ENCODE peak calls at places on chromosomes 13 and 19, in ten cellular contexts. A is caudate nucleus, K is A172, M is RPMI7951, V is upper lobe of left lung, N is memory B cell, Z is iPS-NIHi11, F is NCI-H1417, R is H4, Y is smooth muscle cell of the brain vasculature. E is an unnamed sample.

GRCh38 chr19:46766569-46767317 is 20.5 kb upstream of the STRN4 start:
- DNase-seq in N (no peak), M (peak; percentile 48), A (no peak), Y (no peak), F (peak; percentile 35), R (peak; percentile 51), V (peak; percentile 66), K (no peak), Z (peak; percentile 85), E (no peak)

GRCh38 chr19:33691736-33692135 is 70.0 kb downstream of the CHST8 start:
- DNase-seq in M (no peak), N (no peak), V (no peak), K (no peak), A (no peak), F (no peak), Z (no peak), R (no peak), Y (no peak), E (no peak)

GRCh38 chr13:102236830-102237621 is 164.8 kb downstream of the FGF14 start:
- DNase-seq in V (no peak), N (no peak), Y (no peak), M (no peak), A (no peak), Z (no peak), F (no peak), K (no peak), R (no peak), E (no peak)

GRCh38 chr19:55147408-55148251 is 1.4 kb downstream of the TNNT1 start:
- DNase-seq in R (no peak), V (no peak), Y (no peak), A (no peak), M (no peak), F (peak; percentile 27), K (no peak), N (no peak), Z (no peak), E (no peak)

GRCh38 chr13:31908696-31909386 is 122.7 kb upstream of the FRY start:
- DNase-seq in Y (no peak), Z (no peak), M (no peak), F (peak; percentile 44), K (no peak), V (no peak), A (no peak), R (no peak), N (no peak), E (no peak)

GRCh38 chr19:2171349-2172145 is 7.8 kb downstream of the DOT1L start:
- DNase-seq in A (no peak), Z (peak; percentile 52), N (peak; percentile 82), V (peak; percentile 36), K (no peak), M (peak; percentile 45), Y (no peak), F (peak; percentile 43), R (no peak), E (no peak)

GRCh38 chr13:102020611-102021216 is 381.1 kb downstream of the FGF14 start:
- DNase-seq in M (peak; percentile 30), F (no peak), R (peak; percentile 21), Z (no peak), A (no peak), Y (no peak), V (no peak), K (peak; percentile 89), N (no peak), E (no peak)

GRCh38 chr19:18051887-18052286 is 34.8 kb downstream of the IL12RB1 start:
- DNase-seq in Z (peak; percentile 38), R (no peak), V (peak; percentile 28), M (no peak), N (no peak), F (no peak), Y (no peak), K (no peak), A (no peak), E (no peak)

GRCh38 chr19:50352242-50352641 is 13.2 kb downstream of the NAPSA start:
- DNase-seq in Z (no peak), K (no peak), M (no peak), V (no peak), F (no peak), N (no peak), Y (no peak), A (no peak), R (no peak), E (no peak)

GRCh38 chr13:62320129-62320724 is 904.6 kb upstream of the PCDH20 start:
- DNase-seq in V (no peak), Z (peak; percentile 25), F (peak; percentile 93), Y (peak; percentile 24), M (peak; percentile 17), K (peak; percentile 55), N (no peak), A (no peak), R (peak; percentile 53), E (no peak)

GRCh38 chr19:14437578-14438140 is 4.6 kb downstream of the PKN1 start:
- DNase-seq in K (peak; percentile 84), R (no peak), N (no peak), M (peak; percentile 52), Y (no peak), A (no peak), Z (no peak), V (no peak), F (no peak), E (no peak)

E was measured in osteocyte.